ENCODE peak calls at places on chromosomes 13 and 19, in six cellular contexts. M is CD8-positive, alpha-beta memory T cell; B is fibroblast of gingiva; N is psoas muscle; Y is NCI-H1105 treated with DMSO at 0.1 percent for 48 hours; T is non-pigmented ciliary epithelial cell. Q is an unnamed sample.
A peak's percentile ranks its signal among the peaks of the same experiment; 100 is the strongest.

GRCh38 chr19:7769171-7769570 is 6.1 kb downstream of the CLEC4M start:
- DNase-seq in M (no peak), B (no peak), N (no peak), T (no peak), Y (no peak), Q (no peak)

GRCh38 chr13:42422681-42423080 is 150.7 kb downstream of the AKAP11 start:
- DNase-seq in N (no peak), M (no peak), Y (no peak), B (no peak), T (no peak), Q (no peak)

GRCh38 chr19:10682397-10683063 is 18.7 kb upstream of the QTRT1 start:
- DNase-seq in Y (no peak), M (no peak), B (no peak), N (no peak), T (no peak), Q (no peak)

GRCh38 chr19:48497728-48498575 is 13.7 kb downstream of the LMTK3 start:
- DNase-seq in M (no peak), N (no peak), B (no peak), T (no peak), Y (no peak), Q (no peak)

GRCh38 chr19:55172741-55173140 is 6.3 kb upstream of the DNAAF3 start:
- DNase-seq in M (no peak), N (no peak), T (no peak), B (peak; percentile 10), Y (no peak), Q (no peak)

GRCh38 chr19:2300533-2300932 is 7.4 kb downstream of the LINGO3 start:
- DNase-seq in T (no peak), M (no peak), N (no peak), Y (no peak), B (no peak), Q (no peak)

GRCh38 chr19:13765395-13766094 is 1.2 kb downstream of the MRI1 start:
- DNase-seq in Y (no peak), M (no peak), N (no peak), B (no peak), T (no peak), Q (peak; percentile 14)

GRCh38 chr19:1851581-1852293 is 3.5 kb upstream of the REXO1 start:
- DNase-seq in M (peak; percentile 83), T (no peak), N (no peak), Y (no peak), B (no peak), Q (no peak)

GRCh38 chr19:28170066-28170465 is 1042.9 kb downstream of the UQCRFS1 start:
- DNase-seq in T (no peak), M (no peak), B (no peak), Y (peak; percentile 94), N (no peak), Q (no peak)

GRCh38 chr19:2148482-2149135 is 2.8 kb downstream of the AP3D1 start:
- DNase-seq in T (no peak), B (no peak), M (no peak), Y (no peak), N (no peak), Q (no peak)

GRCh38 chr19:1009043-1009975 is 9.1 kb downstream of the GRIN3B start:
- DNase-seq in B (peak; percentile 92), Y (no peak), T (no peak), N (peak; percentile 64), M (no peak), Q (no peak)

GRCh38 chr13:77896977-77897376 is 21.7 kb downstream of the EDNRB start:
- DNase-seq in B (peak; percentile 79), Y (no peak), T (no peak), M (no peak), N (no peak), Q (no peak)

GRCh38 chr19:15919243-15919642 is 15.1 kb downstream of the CYP4F11 start:
- DNase-seq in Y (no peak), B (no peak), M (no peak), N (no peak), T (no peak), Q (no peak)

GRCh38 chr13:58960909-58961308 is 1202.8 kb downstream of the DIAPH3 start:
- DNase-seq in B (no peak), N (no peak), Y (peak; percentile 32), M (no peak), T (no peak), Q (peak; percentile 3)

GRCh38 chr19:18626906-18627305 is 9.9 kb upstream of the KLHL26 start:
- DNase-seq in B (peak; percentile 21), T (no peak), Y (no peak), M (no peak), N (no peak), Q (no peak)

GRCh38 chr13:77918391-77919261 is at the start of gene EDNRB:
- DNase-seq in N (peak; percentile 71), Y (no peak), M (no peak), T (no peak), B (peak; percentile 53), Q (peak; percentile 48)

GRCh38 chr13:110454227-110454859 is 107.2 kb downstream of the RAB20 start:
- DNase-seq in Y (no peak), T (no peak), M (no peak), B (no peak), N (peak; percentile 25), Q (no peak)

GRCh38 chr19:31378404-31378803 is 29.2 kb upstream of the TSHZ3 start:
- DNase-seq in B (peak; percentile 95), Y (no peak), N (no peak), M (no peak), T (peak; percentile 81), Q (peak; percentile 93)

GRCh38 chr19:44530777-44531176 is 1.3 kb upstream of the CEACAM20 start:
- DNase-seq in Y (no peak), M (no peak), T (no peak), N (no peak), B (no peak), Q (no peak)

GRCh38 chr13:32840113-32840512 is 176.1 kb upstream of the KL start:
- DNase-seq in T (no peak), M (no peak), Y (no peak), N (no peak), B (no peak), Q (no peak)

GRCh38 chr19:35733180-35734125 is 8.8 kb downstream of the IGFLR1 start:
- DNase-seq in M (no peak), Y (no peak), B (no peak), T (no peak), N (no peak), Q (no peak)

GRCh38 chr13:82717249-82717648 is 1165.0 kb downstream of the SLITRK1 start:
- DNase-seq in N (no peak), M (no peak), T (peak; percentile 67), Y (no peak), B (peak; percentile 64), Q (peak; percentile 66)

GRCh38 chr19:56966225-56966696 is 125.7 kb upstream of the PEG3 start:
- DNase-seq in Y (no peak), N (no peak), M (no peak), B (no peak), T (no peak), Q (no peak)

GRCh38 chr13:108360139-108360538 is 90.6 kb downstream of the TNFSF13B start:
- DNase-seq in M (no peak), N (no peak), B (no peak), T (no peak), Y (no peak), Q (no peak)

GRCh38 chr19:10001899-10002298 is 8.4 kb downstream of the COL5A3 start:
- DNase-seq in B (no peak), T (no peak), Y (no peak), N (peak; percentile 83), M (no peak), Q (peak; percentile 34)

GRCh38 chr19:6273701-6274601 is 5.8 kb downstream of the MLLT1 start:
- DNase-seq in N (peak; percentile 93), M (no peak), Y (no peak), B (peak; percentile 95), T (no peak), Q (peak; percentile 98)

GRCh38 chr19:13044160-13044853 is 49.0 kb downstream of the NFIX start:
- DNase-seq in Y (no peak), B (no peak), N (no peak), M (peak; percentile 44), T (no peak), Q (no peak)

GRCh38 chr13:24036115-24036514 is 124.4 kb upstream of the SPATA13 start:
- DNase-seq in B (peak; percentile 77), N (no peak), Y (no peak), M (no peak), T (no peak), Q (peak; percentile 73)

GRCh38 chr13:28753208-28753892 is 34.6 kb upstream of the SLC46A3 start:
- DNase-seq in T (peak; percentile 56), Y (no peak), B (peak; percentile 95), M (no peak), N (no peak), Q (peak; percentile 96)

GRCh38 chr19:38708413-38709024 is 35.8 kb downstream of the CAPN12 start:
- DNase-seq in N (no peak), T (no peak), M (no peak), B (no peak), Y (no peak), Q (no peak)

GRCh38 chr13:64510698-64511097 is 2719.4 kb downstream of the PCDH9 start:
- DNase-seq in Y (no peak), N (no peak), M (no peak), T (no peak), B (no peak), Q (no peak)

GRCh38 chr19:44703336-44704078 is 4.6 kb downstream of the CEACAM16 start:
- DNase-seq in T (no peak), N (no peak), M (no peak), Y (no peak), B (no peak), Q (no peak)